ENCODE peak calls at places on chromosome 13, in ten cellular contexts. B is psoas muscle, Q is MM.1S, Z is AG04450, E is endothelial cell, K is tibial nerve, R is mesothelial cell of epicardium, C is epithelial cell of esophagus, Y is HFF-Myc, S is adrenal gland. P is an unnamed sample.

GRCh38 chr13:26022538-26023292 is 29.1 kb downstream of the SHISA2 start:
- DNase-seq in Y (no peak), Z (no peak), B (peak), Q (no peak), K (no peak), E (no peak), S (peak), C (peak), R (no peak), P (no peak)

GRCh38 chr13:112968380-112968909 is 569 bp upstream of the MCF2L start:
- DNase-seq in E (no peak), S (no peak), R (no peak), K (no peak), B (no peak), Z (no peak), Q (no peak), Y (no peak), C (no peak), P (peak)

GRCh38 chr13:112943309-112944125 is 25.5 kb upstream of the MCF2L start:
- DNase-seq in Q (no peak), K (no peak), E (peak), Y (no peak), S (peak), R (no peak), B (peak), Z (no peak), C (peak), P (peak)

GRCh38 chr13:112705286-112705685 is 15.4 kb downstream of the ATP11A start:
- DNase-seq in Q (no peak), R (no peak), K (no peak), Y (no peak), C (no peak), Z (no peak), E (no peak), B (no peak), S (peak), P (no peak)

GRCh38 chr13:54643863-54644262 is 1615.2 kb downstream of the OLFM4 start:
- DNase-seq in K (no peak), S (no peak), C (no peak), B (no peak), Q (no peak), R (no peak), Y (no peak), Z (no peak), E (no peak), P (no peak)

GRCh38 chr13:83829800-83830199 is 52.5 kb downstream of the SLITRK1 start:
- DNase-seq in Y (no peak), Z (no peak), Q (no peak), K (no peak), B (no peak), C (no peak), E (no peak), S (no peak), R (no peak), P (no peak)

GRCh38 chr13:82848766-82849165 is 1033.5 kb downstream of the SLITRK1 start:
- DNase-seq in K (no peak), Z (no peak), R (no peak), B (no peak), S (no peak), Y (no peak), E (no peak), Q (no peak), C (no peak), P (no peak)

GRCh38 chr13:38990693-38991092 is at the start of gene STOML3:
- DNase-seq in K (no peak), E (no peak), B (no peak), C (no peak), Y (no peak), Z (no peak), R (no peak), S (no peak), Q (no peak), P (no peak)

GRCh38 chr13:26953273-26953672 is 192.7 kb upstream of the GPR12 start:
- DNase-seq in K (no peak), Q (no peak), Y (no peak), C (no peak), R (no peak), E (no peak), Z (no peak), S (no peak), B (no peak), P (no peak)

GRCh38 chr13:99063952-99064351 is 86.1 kb upstream of the DOCK9 start:
- DNase-seq in C (no peak), R (no peak), Q (peak), Z (no peak), B (no peak), Y (no peak), K (no peak), E (no peak), S (no peak), P (no peak)

GRCh38 chr13:29934531-29935308 is 84.3 kb upstream of the UBL3 start:
- DNase-seq in K (no peak), B (no peak), Q (no peak), S (no peak), E (no peak), R (no peak), Z (no peak), C (peak), Y (no peak), P (no peak)

GRCh38 chr13:30338331-30338851 is 31.0 kb upstream of the KATNAL1 start:
- DNase-seq in E (no peak), K (no peak), Q (no peak), Y (no peak), Z (no peak), C (peak), B (no peak), R (no peak), S (peak), P (no peak)

GRCh38 chr13:74061939-74062595 is 72.1 kb downstream of the KLF12 start:
- DNase-seq in B (no peak), Y (no peak), C (no peak), Z (no peak), R (no peak), S (peak), K (no peak), Q (peak), E (no peak), P (no peak)

GRCh38 chr13:113596321-113597200 is 12.0 kb downstream of the TFDP1 start:
- DNase-seq in K (no peak), Z (no peak), C (no peak), R (no peak), Y (no peak), Q (no peak), E (no peak), S (no peak), B (no peak), P (no peak)

GRCh38 chr13:50589651-50590054 is 253.8 kb downstream of the DLEU7 start:
- DNase-seq in Z (peak), S (peak), Q (no peak), C (peak), B (no peak), E (no peak), K (no peak), Y (peak), R (no peak), P (no peak)

GRCh38 chr13:81493144-81493543 is 1152.2 kb upstream of the SPRY2 start:
- DNase-seq in Q (no peak), E (no peak), S (no peak), R (no peak), Y (no peak), C (no peak), Z (no peak), B (no peak), K (no peak), P (no peak)

GRCh38 chr13:104014803-104015645 is 948.8 kb upstream of the SLC10A2 start:
- DNase-seq in R (no peak), Z (no peak), Q (no peak), Y (no peak), C (no peak), S (no peak), E (no peak), B (no peak), K (no peak), P (no peak)

GRCh38 chr13:86572115-86572514 is 772.9 kb upstream of the SLITRK6 start:
- DNase-seq in C (peak), B (no peak), K (no peak), Y (no peak), S (no peak), R (no peak), E (no peak), Q (no peak), Z (peak), P (no peak)

GRCh38 chr13:30049692-30050091 is 199.3 kb upstream of the UBL3 start:
- DNase-seq in B (no peak), S (no peak), Y (no peak), K (no peak), Q (no peak), C (peak), Z (no peak), E (no peak), R (no peak), P (no peak)

GRCh38 chr13:90868321-90868920 is 479.1 kb upstream of the MIR17HG start:
- DNase-seq in E (peak), C (peak), B (no peak), K (no peak), Y (no peak), R (no peak), S (peak), Z (no peak), Q (no peak), P (peak)

GRCh38 chr13:60627071-60627686 is 230.2 kb downstream of the TDRD3 start:
- DNase-seq in Z (no peak), C (peak), S (peak), E (peak), B (no peak), Q (peak), Y (no peak), R (no peak), K (no peak), P (no peak)
- TF ChIP-seq CTCF in Z (peak), C (peak), S (peak), E (peak), B (no peak), Q (peak), Y (peak), R (peak), K (peak), P (no peak)

GRCh38 chr13:109955598-109955997 is 169.2 kb upstream of the IRS2 start:
- DNase-seq in Q (no peak), B (no peak), R (no peak), K (no peak), C (no peak), S (no peak), E (no peak), Y (no peak), Z (peak), P (no peak)
- TF ChIP-seq CTCF in Q (no peak), B (no peak), R (no peak), K (no peak), C (no peak), S (no peak), E (no peak), Y (no peak), Z (no peak), P (no peak)

DNA sequence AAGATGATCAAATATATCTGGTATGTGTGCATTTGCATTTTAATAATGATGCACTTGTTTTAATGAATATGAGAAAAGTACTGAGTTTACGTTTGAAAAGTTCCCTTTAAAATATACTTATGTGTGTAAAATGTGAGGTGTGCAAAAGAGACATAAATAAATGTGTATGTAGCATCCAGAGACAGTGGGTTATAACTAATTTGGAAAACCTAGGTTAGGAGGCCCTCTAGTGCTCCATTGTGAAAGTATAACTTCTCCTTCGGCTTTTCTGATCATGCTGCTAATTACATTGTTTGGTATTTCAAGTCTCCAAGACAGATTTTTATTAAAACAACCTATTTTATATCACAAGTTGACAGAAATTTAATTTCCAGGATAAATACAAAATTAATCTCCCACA is 30.1 kb downstream of the SCEL start:
- DNase-seq in Q (peak), K (no peak), Z (no peak), S (no peak), R (no peak), E (peak), C (peak), B (no peak), Y (peak), P (no peak)
- TF ChIP-seq CTCF in Q (peak), K (peak), Z (peak), S (peak), R (no peak), E (peak), C (peak), B (peak), Y (peak), P (no peak)

DNA sequence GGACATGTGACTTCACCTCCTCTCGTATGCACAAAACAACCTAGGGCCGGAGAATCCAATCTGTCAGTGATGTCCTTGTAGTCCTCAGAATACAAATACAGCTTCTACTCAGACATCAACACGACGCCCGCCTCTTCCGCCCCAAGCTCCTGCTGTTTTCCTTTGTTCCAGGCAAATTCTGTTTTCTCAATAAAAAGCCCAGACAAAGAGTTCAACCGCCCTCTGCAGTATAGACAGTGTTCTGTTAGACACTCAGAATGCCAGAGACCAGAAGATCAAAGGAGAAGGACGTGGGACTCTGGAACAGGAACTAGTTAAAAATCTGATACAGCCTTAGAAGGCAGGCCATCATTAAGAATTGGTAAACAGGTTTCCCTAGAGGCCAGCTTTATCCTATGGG is 42.0 kb upstream of the GGACT start:
- DNase-seq in S (no peak), K (no peak), R (no peak), Y (no peak), B (no peak), C (no peak), Z (no peak), Q (no peak), E (no peak), P (no peak)
- TF ChIP-seq CTCF in S (no peak), K (no peak), R (no peak), Y (no peak), B (no peak), C (no peak), Z (peak), Q (no peak), E (no peak), P (no peak)

GRCh38 chr13:40568246-40568645 is 98.2 kb downstream of the FOXO1 start:
- DNase-seq in R (no peak), Z (no peak), Y (no peak), B (no peak), S (no peak), C (no peak), K (no peak), Q (no peak), E (no peak), P (no peak)

GRCh38 chr13:40570930-40571329 is 95.5 kb downstream of the FOXO1 start:
- DNase-seq in C (no peak), Q (no peak), E (no peak), S (no peak), B (no peak), Y (no peak), Z (no peak), R (no peak), K (no peak), P (no peak)

GRCh38 chr13:40568672-40569350 is 97.6 kb downstream of the FOXO1 start:
- DNase-seq in S (no peak), C (no peak), Q (no peak), Z (no peak), R (no peak), Y (no peak), K (no peak), E (no peak), B (no peak), P (no peak)

GRCh38 chr13:40572961-40573360 is 93.5 kb downstream of the FOXO1 start:
- DNase-seq in Y (no peak), E (no peak), B (no peak), Q (no peak), K (no peak), R (no peak), C (no peak), Z (no peak), S (no peak), P (no peak)

GRCh38 chr13:40571338-40571737 is 95.1 kb downstream of the FOXO1 start:
- DNase-seq in B (no peak), K (no peak), R (no peak), Y (no peak), C (no peak), E (no peak), Z (no peak), S (no peak), Q (no peak), P (no peak)
- TF ChIP-seq CTCF in B (no peak), K (no peak), R (no peak), Y (no peak), C (no peak), E (no peak), Z (no peak), S (no peak), Q (no peak), P (no peak)

GRCh38 chr13:20191902-20192469 is 752 bp downstream of the GJB2 start:
- DNase-seq in S (no peak), E (no peak), Z (no peak), Y (no peak), C (peak), K (no peak), Q (peak), B (no peak), R (no peak), P (peak)

GRCh38 chr13:20186771-20187170 is 6.0 kb downstream of the GJB2 start:
- DNase-seq in E (no peak), R (no peak), Z (no peak), Q (no peak), Y (no peak), B (no peak), C (no peak), S (no peak), K (no peak), P (no peak)

GRCh38 chr13:20190481-20191310 is 2.0 kb downstream of the GJB2 start:
- DNase-seq in K (no peak), E (no peak), C (peak), B (no peak), Q (no peak), Y (peak), R (no peak), Z (peak), S (no peak), P (no peak)

GRCh38 chr13:20191311-20191901 is 1.3 kb downstream of the GJB2 start:
- DNase-seq in Z (no peak), S (no peak), Q (no peak), K (no peak), E (no peak), B (peak), R (no peak), Y (no peak), C (no peak), P (peak)

GRCh38 chr13:20188649-20189553 is 3.8 kb downstream of the GJB2 start:
- DNase-seq in B (no peak), R (no peak), C (no peak), E (no peak), K (no peak), Q (no peak), S (no peak), Z (no peak), Y (no peak), P (peak)
- TF ChIP-seq CTCF in B (no peak), R (no peak), C (peak), E (peak), K (no peak), Q (no peak), S (no peak), Z (peak), Y (no peak), P (no peak)

DNA sequence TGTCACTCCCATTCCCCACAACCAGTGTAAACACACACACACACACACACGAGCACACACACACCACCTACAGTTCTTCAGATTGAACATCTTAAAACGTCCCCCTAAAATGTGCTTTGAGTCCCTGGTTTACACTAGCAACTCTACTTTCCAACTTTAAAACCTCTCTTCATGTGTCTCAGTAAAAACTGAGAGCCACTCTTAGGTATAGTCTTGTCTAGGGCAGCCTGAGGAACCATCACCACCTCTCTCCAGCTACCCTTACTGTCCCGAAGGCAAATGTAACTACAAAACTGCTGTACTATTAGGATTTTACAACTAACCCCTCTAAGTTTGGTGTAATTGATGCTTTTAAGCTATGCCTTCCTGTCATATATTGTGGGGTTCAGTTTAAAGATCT is 1501.6 kb upstream of the MIR17HG start:
- DNase-seq in S (no peak), Q (no peak), K (no peak), Y (no peak), C (no peak), Z (no peak), E (no peak), B (no peak), R (no peak), P (no peak)
- TF ChIP-seq CTCF in S (no peak), Q (no peak), K (no peak), Y (no peak), C (no peak), Z (no peak), E (no peak), B (no peak), R (no peak), P (no peak)

DNA sequence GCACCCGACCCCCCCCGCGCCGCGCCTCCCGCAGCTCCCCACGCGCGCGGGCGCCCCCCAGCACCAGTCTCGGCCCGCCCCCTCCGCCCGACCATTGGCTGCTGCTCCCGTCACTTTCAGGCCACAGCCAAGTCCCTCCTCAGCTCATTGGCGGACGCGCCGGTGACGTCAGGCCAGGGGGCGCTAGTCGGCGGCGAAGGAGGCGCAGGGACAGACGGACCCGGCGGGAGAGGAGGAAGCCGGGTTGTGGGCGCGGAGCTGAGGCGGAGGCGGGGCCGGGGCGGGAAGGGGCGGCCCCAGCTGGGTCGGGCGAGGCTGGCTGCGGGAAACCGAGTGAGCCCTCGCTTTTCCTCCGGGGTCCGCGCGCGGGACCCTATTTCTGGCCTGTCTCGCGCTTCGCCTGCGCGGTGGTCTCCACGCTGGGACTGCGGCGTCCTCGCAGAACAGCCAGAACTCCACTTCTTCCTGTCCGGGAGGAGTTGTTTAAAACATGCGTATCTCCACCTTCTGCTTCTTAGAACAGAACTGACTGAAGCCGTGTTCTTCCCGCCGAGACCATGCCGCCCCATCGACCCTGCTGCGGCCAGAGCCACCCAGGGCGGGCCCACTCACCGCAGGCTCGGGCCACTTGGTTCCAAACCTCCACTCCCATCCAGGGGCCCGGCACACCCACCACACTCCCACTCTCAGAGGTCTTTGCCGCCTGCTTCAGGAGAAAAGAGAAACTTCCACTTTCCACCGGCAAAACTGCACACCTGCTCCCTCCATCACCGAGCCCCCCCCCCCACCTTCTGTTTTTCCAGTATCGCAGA is 459 bp upstream of the TMTC4 start:
- DNase-seq in Z (peak), R (peak), S (peak), E (peak), Q (peak), C (peak), B (peak), K (peak), Y (peak), P (peak)
- TF ChIP-seq CTCF in Z (peak), R (no peak), S (no peak), E (no peak), Q (peak), C (peak), B (peak), K (no peak), Y (peak), P (no peak)

DNA sequence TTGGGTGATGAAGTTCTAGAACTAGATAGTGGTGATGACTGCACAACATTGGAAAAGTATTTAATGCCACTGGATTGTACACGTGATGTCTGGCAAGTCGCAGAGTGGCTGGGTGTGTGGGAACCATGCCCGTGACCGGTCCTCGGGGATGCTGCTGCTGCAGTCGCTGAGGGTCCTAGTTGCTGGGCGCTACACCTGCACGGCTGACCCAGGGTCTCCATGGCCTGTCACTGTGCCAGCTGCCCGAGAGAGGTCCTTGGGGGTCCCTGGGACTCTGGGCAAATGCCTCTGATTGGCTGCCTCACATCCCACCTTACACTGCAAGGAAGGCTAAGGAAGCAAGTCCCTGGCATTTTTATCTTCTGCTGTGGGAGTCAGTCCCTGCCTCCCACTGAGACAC is 109.1 kb upstream of the PABPC3 start:
- DNase-seq in B (no peak), Z (no peak), R (no peak), C (no peak), Q (no peak), S (no peak), Y (no peak), K (no peak), E (no peak), P (no peak)
- TF ChIP-seq CTCF in B (no peak), Z (no peak), R (no peak), C (no peak), Q (no peak), S (no peak), Y (no peak), K (no peak), E (no peak), P (no peak)

P was measured in colonic mucosa.